ENCODE peak calls at places on chromosomes 4 and X, in five cellular contexts. One of them, this sample, is unnamed.

GRCh38 chrX:100413231-100413630 is 3.2 kb upstream of the PCDH19 start:
- DNase-seq in DMS153: no peak
- DNase-seq in SHP77 treated with DMSO at 0.1 percent for 48 hours: peak
- DNase-seq in H54: peak
- DNase-seq in cardiac muscle cell: peak
- DNase-seq in this sample: peak

GRCh38 chrX:85977218-85977617 is 70.1 kb downstream of the CHM start:
- DNase-seq in DMS153: no peak
- DNase-seq in SHP77 treated with DMSO at 0.1 percent for 48 hours: no peak
- DNase-seq in H54: no peak
- DNase-seq in cardiac muscle cell: no peak
- DNase-seq in this sample: no peak

GRCh38 chr4:175874290-175874689 is 62.2 kb upstream of the GPM6A start:
- DNase-seq in DMS153: no peak
- DNase-seq in SHP77 treated with DMSO at 0.1 percent for 48 hours: no peak
- DNase-seq in H54: no peak
- DNase-seq in cardiac muscle cell: no peak
- DNase-seq in this sample: peak

GRCh38 chrX:17744896-17745523 is 7.7 kb downstream of the SCML1 start:
- DNase-seq in DMS153: no peak
- DNase-seq in SHP77 treated with DMSO at 0.1 percent for 48 hours: no peak
- DNase-seq in H54: no peak
- DNase-seq in cardiac muscle cell: no peak
- DNase-seq in this sample: no peak

GRCh38 chr4:52780206-52780605 is 29.0 kb upstream of the ERVMER34-1 start:
- DNase-seq in DMS153: no peak
- DNase-seq in SHP77 treated with DMSO at 0.1 percent for 48 hours: no peak
- DNase-seq in H54: no peak
- DNase-seq in cardiac muscle cell: no peak
- DNase-seq in this sample: no peak

GRCh38 chr4:101251261-101251660 is 96.1 kb downstream of the PPP3CA start:
- DNase-seq in DMS153: no peak
- DNase-seq in SHP77 treated with DMSO at 0.1 percent for 48 hours: no peak
- DNase-seq in H54: no peak
- DNase-seq in cardiac muscle cell: no peak
- DNase-seq in this sample: no peak

GRCh38 chr4:33411182-33411581 is 2691.0 kb downstream of the PCDH7 start:
- DNase-seq in DMS153: no peak
- DNase-seq in SHP77 treated with DMSO at 0.1 percent for 48 hours: no peak
- DNase-seq in H54: no peak
- DNase-seq in cardiac muscle cell: no peak
- DNase-seq in this sample: no peak

GRCh38 chr4:11471613-11472012 is 42.9 kb upstream of the HS3ST1 start:
- DNase-seq in DMS153: no peak
- DNase-seq in SHP77 treated with DMSO at 0.1 percent for 48 hours: no peak
- DNase-seq in H54: no peak
- DNase-seq in cardiac muscle cell: no peak
- DNase-seq in this sample: no peak

GRCh38 chrX:456925-457768 is 70.4 kb upstream of the PPP2R3B start:
- DNase-seq in DMS153: no peak
- DNase-seq in SHP77 treated with DMSO at 0.1 percent for 48 hours: no peak
- DNase-seq in H54: no peak
- DNase-seq in cardiac muscle cell: no peak
- DNase-seq in this sample: no peak

GRCh38 chr4:121156822-121157769 is 7.0 kb downstream of the TNIP3 start:
- DNase-seq in DMS153: no peak
- DNase-seq in SHP77 treated with DMSO at 0.1 percent for 48 hours: no peak
- DNase-seq in H54: no peak
- DNase-seq in cardiac muscle cell: peak
- DNase-seq in this sample: peak

GRCh38 chrX:2536974-2537373 is 36.2 kb upstream of the DHRSX start:
- DNase-seq in DMS153: no peak
- DNase-seq in SHP77 treated with DMSO at 0.1 percent for 48 hours: no peak
- DNase-seq in H54: no peak
- DNase-seq in cardiac muscle cell: no peak
- DNase-seq in this sample: no peak

GRCh38 chr4:48025005-48025404 is 8.4 kb downstream of the NIPAL1 start:
- DNase-seq in DMS153: peak
- DNase-seq in SHP77 treated with DMSO at 0.1 percent for 48 hours: peak
- DNase-seq in H54: no peak
- DNase-seq in cardiac muscle cell: no peak
- DNase-seq in this sample: no peak

GRCh38 chrX:70973221-70973620 is 42.3 kb upstream of the SLC7A3 start:
- DNase-seq in DMS153: no peak
- DNase-seq in SHP77 treated with DMSO at 0.1 percent for 48 hours: no peak
- DNase-seq in H54: no peak
- DNase-seq in cardiac muscle cell: no peak
- DNase-seq in this sample: no peak

GRCh38 chr4:80529021-80529420 is 193.5 kb downstream of the CFAP299 start:
- DNase-seq in DMS153: no peak
- DNase-seq in SHP77 treated with DMSO at 0.1 percent for 48 hours: no peak
- DNase-seq in H54: no peak
- DNase-seq in cardiac muscle cell: no peak
- DNase-seq in this sample: no peak

GRCh38 chrX:10620121-10620699 is at the start of gene MID1:
- DNase-seq in DMS153: no peak
- DNase-seq in SHP77 treated with DMSO at 0.1 percent for 48 hours: no peak
- DNase-seq in H54: no peak
- DNase-seq in cardiac muscle cell: peak
- DNase-seq in this sample: peak

GRCh38 chr4:82469776-82470345 is 39.5 kb downstream of the ENOPH1 start:
- DNase-seq in DMS153: no peak
- DNase-seq in SHP77 treated with DMSO at 0.1 percent for 48 hours: no peak
- DNase-seq in H54: peak
- DNase-seq in cardiac muscle cell: no peak
- DNase-seq in this sample: peak

GRCh38 chrX:129705988-129706387 is 32.8 kb upstream of the XPNPEP2 start:
- DNase-seq in DMS153: no peak
- DNase-seq in SHP77 treated with DMSO at 0.1 percent for 48 hours: no peak
- DNase-seq in H54: no peak
- DNase-seq in cardiac muscle cell: no peak
- DNase-seq in this sample: no peak

GRCh38 chrX:154376768-154377167 is 2.3 kb upstream of the EMD start:
- DNase-seq in DMS153: no peak
- DNase-seq in SHP77 treated with DMSO at 0.1 percent for 48 hours: no peak
- DNase-seq in H54: no peak
- DNase-seq in cardiac muscle cell: no peak
- DNase-seq in this sample: no peak

GRCh38 chrX:14697453-14697852 is 168.1 kb downstream of the GLRA2 start:
- DNase-seq in DMS153: peak
- DNase-seq in SHP77 treated with DMSO at 0.1 percent for 48 hours: peak
- DNase-seq in H54: peak
- DNase-seq in cardiac muscle cell: peak
- DNase-seq in this sample: no peak

GRCh38 chr4:182085051-182085480 is 158.1 kb upstream of the TENM3 start:
- DNase-seq in DMS153: no peak
- DNase-seq in SHP77 treated with DMSO at 0.1 percent for 48 hours: no peak
- DNase-seq in H54: no peak
- DNase-seq in cardiac muscle cell: no peak
- DNase-seq in this sample: no peak

GRCh38 chrX:154023276-154024000 is 3.7 kb upstream of the IRAK1 start:
- DNase-seq in DMS153: no peak
- DNase-seq in SHP77 treated with DMSO at 0.1 percent for 48 hours: no peak
- DNase-seq in H54: no peak
- DNase-seq in cardiac muscle cell: no peak
- DNase-seq in this sample: no peak

GRCh38 chr4:95107635-95108034 is 349.9 kb downstream of the BMPR1B start:
- DNase-seq in DMS153: no peak
- DNase-seq in SHP77 treated with DMSO at 0.1 percent for 48 hours: no peak
- DNase-seq in H54: no peak
- DNase-seq in cardiac muscle cell: no peak
- DNase-seq in this sample: no peak

GRCh38 chr4:108199881-108200280 is 31.1 kb upstream of the LEF1 start:
- DNase-seq in DMS153: no peak
- DNase-seq in SHP77 treated with DMSO at 0.1 percent for 48 hours: no peak
- DNase-seq in H54: no peak
- DNase-seq in cardiac muscle cell: no peak
- DNase-seq in this sample: no peak

GRCh38 chr4:88017516-88018302 is 10.3 kb downstream of the PKD2 start:
- DNase-seq in DMS153: no peak
- DNase-seq in SHP77 treated with DMSO at 0.1 percent for 48 hours: no peak
- DNase-seq in H54: peak
- DNase-seq in cardiac muscle cell: no peak
- DNase-seq in this sample: no peak

GRCh38 chr4:5912614-5913019 is 19.7 kb upstream of the CRMP1 start:
- DNase-seq in DMS153: no peak
- DNase-seq in SHP77 treated with DMSO at 0.1 percent for 48 hours: no peak
- DNase-seq in H54: no peak
- DNase-seq in cardiac muscle cell: no peak
- DNase-seq in this sample: no peak

GRCh38 chr4:15168759-15169158 is 166.5 kb downstream of the CPEB2 start:
- DNase-seq in DMS153: no peak
- DNase-seq in SHP77 treated with DMSO at 0.1 percent for 48 hours: no peak
- DNase-seq in H54: no peak
- DNase-seq in cardiac muscle cell: no peak
- DNase-seq in this sample: no peak

GRCh38 chr4:8830056-8830455 is 41.6 kb downstream of the HMX1 start:
- DNase-seq in DMS153: no peak
- DNase-seq in SHP77 treated with DMSO at 0.1 percent for 48 hours: no peak
- DNase-seq in H54: no peak
- DNase-seq in cardiac muscle cell: no peak
- DNase-seq in this sample: no peak

GRCh38 chr4:188143731-188144130 is 4.5 kb downstream of the TRIML1 start:
- DNase-seq in DMS153: no peak
- DNase-seq in SHP77 treated with DMSO at 0.1 percent for 48 hours: no peak
- DNase-seq in H54: no peak
- DNase-seq in cardiac muscle cell: peak
- DNase-seq in this sample: peak

GRCh38 chr4:498328-498919 is 532 bp downstream of the ZNF721 start:
- DNase-seq in DMS153: no peak
- DNase-seq in SHP77 treated with DMSO at 0.1 percent for 48 hours: no peak
- DNase-seq in H54: no peak
- DNase-seq in cardiac muscle cell: no peak
- DNase-seq in this sample: no peak

GRCh38 chr4:154503598-154503997 is 12.0 kb upstream of the DCHS2 start:
- DNase-seq in DMS153: no peak
- DNase-seq in SHP77 treated with DMSO at 0.1 percent for 48 hours: no peak
- DNase-seq in H54: no peak
- DNase-seq in cardiac muscle cell: peak
- DNase-seq in this sample: peak

GRCh38 chrX:9466115-9466495 is 1.2 kb downstream of the TBL1X start:
- DNase-seq in DMS153: no peak
- DNase-seq in SHP77 treated with DMSO at 0.1 percent for 48 hours: no peak
- DNase-seq in H54: no peak
- DNase-seq in cardiac muscle cell: peak
- DNase-seq in this sample: peak

GRCh38 chr4:24032371-24032989 is 142.6 kb upstream of the PPARGC1A start:
- DNase-seq in DMS153: no peak
- DNase-seq in SHP77 treated with DMSO at 0.1 percent for 48 hours: no peak
- DNase-seq in H54: peak
- DNase-seq in cardiac muscle cell: peak
- DNase-seq in this sample: no peak

GRCh38 chr4:8525383-8526120 is 54.6 kb upstream of the GPR78 start:
- DNase-seq in DMS153: no peak
- DNase-seq in SHP77 treated with DMSO at 0.1 percent for 48 hours: no peak
- DNase-seq in H54: no peak
- DNase-seq in cardiac muscle cell: no peak
- DNase-seq in this sample: no peak

GRCh38 chrX:46547857-46548256 is 2.6 kb upstream of the ZNF674 start:
- DNase-seq in DMS153: no peak
- DNase-seq in SHP77 treated with DMSO at 0.1 percent for 48 hours: no peak
- DNase-seq in H54: no peak
- DNase-seq in cardiac muscle cell: no peak
- DNase-seq in this sample: no peak

GRCh38 chr4:41715155-41715554 is 33.4 kb downstream of the PHOX2B start:
- DNase-seq in DMS153: no peak
- DNase-seq in SHP77 treated with DMSO at 0.1 percent for 48 hours: no peak
- DNase-seq in H54: no peak
- DNase-seq in cardiac muscle cell: no peak
- DNase-seq in this sample: no peak

GRCh38 chr4:37671072-37671471 is 15.1 kb downstream of the RELL1 start:
- DNase-seq in DMS153: no peak
- DNase-seq in SHP77 treated with DMSO at 0.1 percent for 48 hours: no peak
- DNase-seq in H54: no peak
- DNase-seq in cardiac muscle cell: no peak
- DNase-seq in this sample: no peak

This sample was measured in T47D.